ENCODE peak calls at places on chromosome 12, in nine cellular contexts. L is AG20443, A is transverse colon, F is thyroid gland, G is AG09309, T is RWPE1, I is GM10248, M is lower lobe of right lung, K is posterior cingulate gyrus. C is an unnamed sample.
A peak's percentile ranks its signal among the peaks of the same experiment; 100 is the strongest.

GRCh38 chr12:118488034-118488433 is 111.7 kb downstream of the SUDS3 start:
- DNase-seq in G (no peak), F (no peak), I (no peak), K (no peak), A (no peak), L (no peak), M (no peak), T (no peak), C (no peak)

GRCh38 chr12:57868870-57869609 is 22.5 kb upstream of the CTDSP2 start:
- DNase-seq in I (no peak), A (no peak), M (no peak), F (no peak), G (no peak), L (peak; percentile 67), K (peak; percentile 80), T (no peak), C (no peak)

GRCh38 chr12:43836455-43836989 is 641 bp downstream of the TMEM117 start:
- DNase-seq in G (no peak), K (no peak), T (no peak), I (peak; percentile 17), A (no peak), M (no peak), L (no peak), F (peak; percentile 18), C (no peak)

GRCh38 chr12:105355752-105356151 is 25.3 kb downstream of the C12orf75 start:
- DNase-seq in G (no peak), A (no peak), M (no peak), T (peak; percentile 8), L (peak; percentile 60), F (no peak), K (no peak), I (no peak), C (no peak)

GRCh38 chr12:119693006-119693405 is 25.1 kb downstream of the PRKAB1 start:
- DNase-seq in F (peak; percentile 22), M (no peak), I (no peak), G (peak; percentile 99), K (no peak), A (peak; percentile 80), T (peak; percentile 46), L (peak; percentile 81), C (no peak)

GRCh38 chr12:81461163-81461562 is 298.0 kb downstream of the PPFIA2 start:
- DNase-seq in I (no peak), L (no peak), K (no peak), F (no peak), A (no peak), M (no peak), G (no peak), T (no peak), C (no peak)

GRCh38 chr12:51593539-51593938 is 2.5 kb downstream of the SCN8A start:
- DNase-seq in L (peak; percentile 63), M (no peak), T (peak; percentile 21), I (no peak), G (peak; percentile 31), K (no peak), A (peak; percentile 17), F (peak; percentile 10), C (no peak)

GRCh38 chr12:24363177-24363754 is 413.8 kb upstream of the SOX5 start:
- DNase-seq in M (no peak), K (no peak), I (no peak), G (no peak), L (no peak), F (peak; percentile 10), A (no peak), T (no peak), C (no peak)

GRCh38 chr12:109744991-109745942 is 31.6 kb downstream of the FAM222A start:
- DNase-seq in K (no peak), M (peak; percentile 12), G (no peak), T (no peak), I (no peak), L (no peak), A (no peak), F (no peak), C (peak; percentile 38)

GRCh38 chr12:2372735-2373134 is 319.9 kb downstream of the CACNA1C start:
- DNase-seq in L (no peak), T (no peak), F (no peak), M (no peak), A (no peak), G (no peak), I (no peak), K (no peak), C (peak; percentile 24)

GRCh38 chr12:54419088-54419887 is at the start of gene ITGA5:
- DNase-seq in K (peak; percentile 24), I (no peak), M (peak; percentile 81), L (peak; percentile 92), T (peak; percentile 93), A (peak; percentile 73), F (peak; percentile 74), G (no peak), C (peak; percentile 84)

GRCh38 chr12:4274396-4274959 is 916 bp downstream of the CCND2 start:
- DNase-seq in G (no peak), L (no peak), T (peak; percentile 27), M (no peak), I (no peak), K (no peak), A (no peak), F (peak; percentile 42), C (peak; percentile 76)

GRCh38 chr12:55727643-55728184 is 1.1 kb downstream of the CD63 start:
- DNase-seq in L (no peak), F (peak; percentile 85), K (no peak), A (peak; percentile 59), T (no peak), I (no peak), M (peak; percentile 85), G (no peak), C (no peak)

GRCh38 chr12:117119592-117120198 is 20.5 kb upstream of the TESC start:
- DNase-seq in G (no peak), K (no peak), I (peak; percentile 69), M (no peak), T (peak; percentile 41), F (no peak), A (no peak), L (no peak), C (no peak)

GRCh38 chr12:115895247-115895646 is 382.2 kb downstream of the MED13L start:
- DNase-seq in T (no peak), K (no peak), M (no peak), L (peak; percentile 21), F (no peak), I (no peak), G (no peak), A (no peak), C (no peak)

C was measured in activated effector memory CD4-positive, alpha-beta T cell treated with anti-CD3 and anti-CD28 coated beads, Interleukin-2, amount 50 U/mL, for 16 hours.